ENCODE peak calls at places on chromosomes 7 and 10, in four cellular contexts. One of them, this sample, is unnamed.
A peak's percentile ranks its signal among the peaks of the same experiment; 100 is the strongest.

GRCh38 chr10:17456032-17456548 is 1.7 kb upstream of the ST8SIA6 start:
- DNase-seq in naive thymus-derived CD8-positive, alpha-beta T cell: no peak
- DNase-seq in fibroblast of mammary gland: no peak
- DNase-seq in AG08395: no peak
- DNase-seq in this sample: no peak

GRCh38 chr10:66827353-66827752 is 98.5 kb upstream of the LRRTM3 start:
- DNase-seq in naive thymus-derived CD8-positive, alpha-beta T cell: no peak
- DNase-seq in fibroblast of mammary gland: peak; percentile 30
- DNase-seq in AG08395: peak; percentile 59
- DNase-seq in this sample: peak; percentile 75

GRCh38 chr7:87448427-87448826 is 27.1 kb downstream of the ABCB4 start:
- DNase-seq in naive thymus-derived CD8-positive, alpha-beta T cell: no peak
- DNase-seq in fibroblast of mammary gland: no peak
- DNase-seq in AG08395: no peak
- DNase-seq in this sample: no peak

GRCh38 chr7:7798510-7798909 is 80.1 kb upstream of the RPA3 start:
- DNase-seq in naive thymus-derived CD8-positive, alpha-beta T cell: no peak
- DNase-seq in fibroblast of mammary gland: no peak
- DNase-seq in AG08395: no peak
- DNase-seq in this sample: no peak

GRCh38 chr10:57723305-57723704 is 544.4 kb downstream of the IPMK start:
- DNase-seq in naive thymus-derived CD8-positive, alpha-beta T cell: no peak
- DNase-seq in fibroblast of mammary gland: no peak
- DNase-seq in AG08395: no peak
- DNase-seq in this sample: no peak

GRCh38 chr10:49112098-49112497 is 3.2 kb downstream of the VSTM4 start:
- DNase-seq in naive thymus-derived CD8-positive, alpha-beta T cell: no peak
- DNase-seq in fibroblast of mammary gland: no peak
- DNase-seq in AG08395: no peak
- DNase-seq in this sample: no peak

GRCh38 chr10:8504436-8504977 is 450.0 kb downstream of the GATA3 start:
- DNase-seq in naive thymus-derived CD8-positive, alpha-beta T cell: no peak
- DNase-seq in fibroblast of mammary gland: no peak
- DNase-seq in AG08395: no peak
- DNase-seq in this sample: no peak

GRCh38 chr7:36262706-36263484 is 109.8 kb downstream of the EEPD1 start:
- DNase-seq in naive thymus-derived CD8-positive, alpha-beta T cell: no peak
- DNase-seq in fibroblast of mammary gland: no peak
- DNase-seq in AG08395: no peak
- DNase-seq in this sample: no peak

GRCh38 chr10:132369636-132370185 is 27.3 kb upstream of the PWWP2B start:
- DNase-seq in naive thymus-derived CD8-positive, alpha-beta T cell: no peak
- DNase-seq in fibroblast of mammary gland: no peak
- DNase-seq in AG08395: no peak
- DNase-seq in this sample: no peak

GRCh38 chr7:54188843-54189242 is 353.3 kb upstream of the VSTM2A start:
- DNase-seq in naive thymus-derived CD8-positive, alpha-beta T cell: no peak
- DNase-seq in fibroblast of mammary gland: no peak
- DNase-seq in AG08395: no peak
- DNase-seq in this sample: no peak

GRCh38 chr10:5545778-5546710 is 21.3 kb downstream of the CALML3 start:
- DNase-seq in naive thymus-derived CD8-positive, alpha-beta T cell: no peak
- DNase-seq in fibroblast of mammary gland: peak; percentile 65
- DNase-seq in AG08395: no peak
- DNase-seq in this sample: peak; percentile 78

GRCh38 chr10:21675157-21675796 is 141.2 kb downstream of the MLLT10 start:
- DNase-seq in naive thymus-derived CD8-positive, alpha-beta T cell: no peak
- DNase-seq in fibroblast of mammary gland: peak; percentile 52
- DNase-seq in AG08395: peak; percentile 32
- DNase-seq in this sample: peak; percentile 31

GRCh38 chr7:120806669-120807068 is 51.3 kb downstream of the TSPAN12 start:
- DNase-seq in naive thymus-derived CD8-positive, alpha-beta T cell: no peak
- DNase-seq in fibroblast of mammary gland: peak; percentile 45
- DNase-seq in AG08395: no peak
- DNase-seq in this sample: peak; percentile 71

GRCh38 chr7:103912906-103913610 is 76.4 kb downstream of the RELN start:
- DNase-seq in naive thymus-derived CD8-positive, alpha-beta T cell: no peak
- DNase-seq in fibroblast of mammary gland: no peak
- DNase-seq in AG08395: no peak
- DNase-seq in this sample: no peak

GRCh38 chr10:68559872-68560200 is 301 bp upstream of the TET1 start:
- DNase-seq in naive thymus-derived CD8-positive, alpha-beta T cell: peak; percentile 18
- DNase-seq in fibroblast of mammary gland: no peak
- DNase-seq in AG08395: no peak
- DNase-seq in this sample: no peak

GRCh38 chr7:471866-472639 is 47.6 kb downstream of the PDGFA start:
- DNase-seq in naive thymus-derived CD8-positive, alpha-beta T cell: peak; percentile 36
- DNase-seq in fibroblast of mammary gland: peak; percentile 86
- DNase-seq in AG08395: peak; percentile 87
- DNase-seq in this sample: peak; percentile 99

GRCh38 chr7:142301923-142302550 is 44.2 kb upstream of the PRSS58 start:
- DNase-seq in naive thymus-derived CD8-positive, alpha-beta T cell: no peak
- DNase-seq in fibroblast of mammary gland: peak; percentile 31
- DNase-seq in AG08395: no peak
- DNase-seq in this sample: peak; percentile 16

GRCh38 chr10:14032406-14032998 is 298.2 kb downstream of the FRMD4A start:
- DNase-seq in naive thymus-derived CD8-positive, alpha-beta T cell: peak; percentile 61
- DNase-seq in fibroblast of mammary gland: peak; percentile 22
- DNase-seq in AG08395: no peak
- DNase-seq in this sample: peak; percentile 10

GRCh38 chr7:108327353-108327752 is 128.9 kb downstream of the NRCAM start:
- DNase-seq in naive thymus-derived CD8-positive, alpha-beta T cell: no peak
- DNase-seq in fibroblast of mammary gland: no peak
- DNase-seq in AG08395: no peak
- DNase-seq in this sample: no peak

GRCh38 chr10:87845624-87846377 is 17.5 kb downstream of the KLLN start:
- DNase-seq in naive thymus-derived CD8-positive, alpha-beta T cell: no peak
- DNase-seq in fibroblast of mammary gland: peak; percentile 77
- DNase-seq in AG08395: no peak
- DNase-seq in this sample: peak; percentile 87

GRCh38 chr10:3399756-3400155 is 227.2 kb upstream of the PITRM1 start:
- DNase-seq in naive thymus-derived CD8-positive, alpha-beta T cell: no peak
- DNase-seq in fibroblast of mammary gland: no peak
- DNase-seq in AG08395: no peak
- DNase-seq in this sample: no peak

GRCh38 chr10:92712016-92712889 is 22.5 kb downstream of the HHEX start:
- DNase-seq in naive thymus-derived CD8-positive, alpha-beta T cell: no peak
- DNase-seq in fibroblast of mammary gland: no peak
- DNase-seq in AG08395: no peak
- DNase-seq in this sample: peak; percentile 63

GRCh38 chr7:98359395-98359794 is 41.5 kb downstream of the BAIAP2L1 start:
- DNase-seq in naive thymus-derived CD8-positive, alpha-beta T cell: no peak
- DNase-seq in fibroblast of mammary gland: no peak
- DNase-seq in AG08395: no peak
- DNase-seq in this sample: no peak

GRCh38 chr7:137476937-137477336 is 133.4 kb upstream of the PTN start:
- DNase-seq in naive thymus-derived CD8-positive, alpha-beta T cell: no peak
- DNase-seq in fibroblast of mammary gland: peak; percentile 53
- DNase-seq in AG08395: no peak
- DNase-seq in this sample: peak; percentile 69

GRCh38 chr10:121792198-121792597 is 135.6 kb downstream of the ATE1 start:
- DNase-seq in naive thymus-derived CD8-positive, alpha-beta T cell: no peak
- DNase-seq in fibroblast of mammary gland: peak; percentile 52
- DNase-seq in AG08395: peak; percentile 14
- DNase-seq in this sample: peak; percentile 76

GRCh38 chr7:97973206-97973658 is 16.8 kb downstream of the OCM2 start:
- DNase-seq in naive thymus-derived CD8-positive, alpha-beta T cell: no peak
- DNase-seq in fibroblast of mammary gland: no peak
- DNase-seq in AG08395: no peak
- DNase-seq in this sample: no peak

GRCh38 chr7:132520591-132520990 is 55.7 kb downstream of the PLXNA4 start:
- DNase-seq in naive thymus-derived CD8-positive, alpha-beta T cell: no peak
- DNase-seq in fibroblast of mammary gland: no peak
- DNase-seq in AG08395: no peak
- DNase-seq in this sample: no peak

GRCh38 chr7:71521506-71521905 is 389.6 kb downstream of the GALNT17 start:
- DNase-seq in naive thymus-derived CD8-positive, alpha-beta T cell: no peak
- DNase-seq in fibroblast of mammary gland: peak; percentile 89
- DNase-seq in AG08395: peak; percentile 89
- DNase-seq in this sample: no peak

GRCh38 chr10:14560794-14561765 is 213.6 kb downstream of the FAM107B start:
- DNase-seq in naive thymus-derived CD8-positive, alpha-beta T cell: peak; percentile 48
- DNase-seq in fibroblast of mammary gland: no peak
- DNase-seq in AG08395: no peak
- DNase-seq in this sample: no peak

GRCh38 chr10:1149793-1150637 is 93.8 kb downstream of the WDR37 start:
- DNase-seq in naive thymus-derived CD8-positive, alpha-beta T cell: no peak
- DNase-seq in fibroblast of mammary gland: no peak
- DNase-seq in AG08395: no peak
- DNase-seq in this sample: no peak

GRCh38 chr10:28077889-28078288 is 79.0 kb upstream of the ODAD2 start:
- DNase-seq in naive thymus-derived CD8-positive, alpha-beta T cell: no peak
- DNase-seq in fibroblast of mammary gland: peak; percentile 23
- DNase-seq in AG08395: peak; percentile 46
- DNase-seq in this sample: peak; percentile 23

GRCh38 chr7:116543664-116544063 is 18.8 kb downstream of the CAV1 start:
- DNase-seq in naive thymus-derived CD8-positive, alpha-beta T cell: no peak
- DNase-seq in fibroblast of mammary gland: peak; percentile 81
- DNase-seq in AG08395: peak; percentile 64
- DNase-seq in this sample: peak; percentile 67

GRCh38 chr7:158569858-158570239 is 17.8 kb downstream of the PTPRN2 start:
- DNase-seq in naive thymus-derived CD8-positive, alpha-beta T cell: no peak
- DNase-seq in fibroblast of mammary gland: no peak
- DNase-seq in AG08395: no peak
- DNase-seq in this sample: no peak

GRCh38 chr10:101972761-101973160 is 83.2 kb downstream of the ARMH3 start:
- DNase-seq in naive thymus-derived CD8-positive, alpha-beta T cell: no peak
- DNase-seq in fibroblast of mammary gland: no peak
- DNase-seq in AG08395: no peak
- DNase-seq in this sample: peak; percentile 77

GRCh38 chr7:129103561-129104324 is 40.8 kb upstream of the TSPAN33 start:
- DNase-seq in naive thymus-derived CD8-positive, alpha-beta T cell: no peak
- DNase-seq in fibroblast of mammary gland: no peak
- DNase-seq in AG08395: no peak
- DNase-seq in this sample: no peak

GRCh38 chr7:90749774-90750173 is 153.7 kb downstream of the CDK14 start:
- DNase-seq in naive thymus-derived CD8-positive, alpha-beta T cell: no peak
- DNase-seq in fibroblast of mammary gland: peak; percentile 36
- DNase-seq in AG08395: no peak
- DNase-seq in this sample: peak; percentile 54

GRCh38 chr7:23332193-23332592 is 33.1 kb downstream of the MALSU1 start:
- DNase-seq in naive thymus-derived CD8-positive, alpha-beta T cell: no peak
- DNase-seq in fibroblast of mammary gland: no peak
- DNase-seq in AG08395: no peak
- DNase-seq in this sample: no peak

GRCh38 chr10:97640174-97640867 is at the start of gene PI4K2A:
- DNase-seq in naive thymus-derived CD8-positive, alpha-beta T cell: peak; percentile 98
- DNase-seq in fibroblast of mammary gland: peak; percentile 99
- DNase-seq in AG08395: peak; percentile 99
- DNase-seq in this sample: peak; percentile 99